ENCODE peak calls at places on chromosome 15, in five cellular contexts. T is ovary; M is CD8-positive, alpha-beta T cell; D is fibroblast of lung; E is CD8-positive, alpha-beta memory T cell. J is an unnamed sample. For H3K4me1 and H3K36me3, the result is how much of the 10 kb centered on the place peaks cover.

GRCh38 chr15:89829616-89830440 is 15.2 kb upstream of the ANPEP start:
- DNase-seq in T (no peak), M (no peak), D (no peak), E (no peak), J (no peak)

GRCh38 chr15:56468271-56468912 is 3.5 kb upstream of the MNS1 start:
- DNase-seq in T (no peak), M (no peak), D (peak), E (peak), J (no peak)

GRCh38 chr15:57220220-57220619 is 156.1 kb upstream of the CGNL1 start:
- DNase-seq in T (no peak), M (no peak), D (peak), E (no peak), J (no peak)

GRCh38 chr15:91940466-91941381 is 87.2 kb downstream of the SLCO3A1 start:
- DNase-seq in T (no peak), M (no peak), D (no peak), E (no peak), J (no peak)

GRCh38 chr15:52252781-52253180 is 42.8 kb downstream of the MYO5C start:
- DNase-seq in T (no peak), M (no peak), D (peak), E (no peak), J (no peak)

GRCh38 chr15:40843885-40844542 is at the start of gene SPINT1:
- DNase-seq in T (no peak), M (no peak), D (no peak), E (peak), J (peak)

GRCh38 chr15:99105516-99106341 is 849 bp downstream of the SYNM start:
- DNase-seq in T (no peak), M (peak), D (peak), E (peak), J (peak)

GRCh38 chr15:89015412-89016097 is 72.7 kb upstream of the ABHD2 start:
- DNase-seq in T (no peak), M (no peak), D (no peak), E (no peak), J (no peak)

GRCh38 chr15:36778516-36778915 is 199.1 kb downstream of the CDIN1 start:
- DNase-seq in T (no peak), M (no peak), D (peak), E (no peak), J (no peak)

GRCh38 chr15:98442379-98442833 is 205.9 kb upstream of the IGF1R start:
- DNase-seq in T (peak), M (peak), D (peak), E (peak), J (peak)

GRCh38 chr15:55407631-55407948 is 569 bp downstream of the CCPG1 start:
- DNase-seq in T (no peak), M (no peak), D (peak), E (no peak), J (no peak)

GRCh38 chr15:53787349-53787748 is 27.9 kb upstream of the WDR72 start:
- DNase-seq in T (no peak), M (no peak), D (no peak), E (no peak), J (no peak)

GRCh38 chr15:74620636-74621545 is 5.3 kb downstream of the CLK3 start:
- DNase-seq in T (no peak), M (peak), D (peak), E (peak), J (peak)

GRCh38 chr15:91853501-91853967 is at the start of gene SLCO3A1:
- DNase-seq in T (peak), M (peak), D (peak), E (peak), J (peak)

GRCh38 chr15:100809151-100809550 is 70.5 kb upstream of the ALDH1A3 start:
- DNase-seq in T (no peak), M (no peak), D (no peak), E (no peak), J (no peak)

GRCh38 chr15:67307156-67307555 is 52.6 kb downstream of the IQCH start:
- DNase-seq in T (no peak), M (no peak), D (peak), E (no peak), J (no peak)

GRCh38 chr15:64137226-64137833 is 14.2 kb upstream of the SNX22 start:
- DNase-seq in T (no peak), M (no peak), D (no peak), E (no peak), J (no peak)

GRCh38 chr15:42100021-42100800 is 5.8 kb upstream of the PLA2G4D start:
- DNase-seq in T (no peak), M (no peak), D (no peak), E (no peak), J (no peak)

GRCh38 chr15:25739687-25740121 is 123.4 kb downstream of the ATP10A start:
- DNase-seq in T (no peak), M (peak), D (peak), E (peak), J (peak)

GRCh38 chr15:70789213-70789612 is 25.9 kb upstream of the UACA start:
- DNase-seq in T (no peak), M (no peak), D (no peak), E (no peak), J (no peak)

GRCh38 chr15:88894819-88895767 is at the start of gene HAPLN3:
- DNase-seq in T (no peak), M (peak), D (peak), E (peak), J (peak)

GRCh38 chr15:55546718-55547117 is 38.7 kb upstream of the DNAAF4 start:
- DNase-seq in T (no peak), M (no peak), D (peak), E (no peak), J (no peak)

GRCh38 chr15:94029495-94029894 is 201.9 kb upstream of the MCTP2 start:
- DNase-seq in T (no peak), M (no peak), D (no peak), E (no peak), J (no peak)

GRCh38 chr15:73024161-73024560 is 28.1 kb upstream of the NEO1 start:
- DNase-seq in T (no peak), M (no peak), D (no peak), E (no peak), J (no peak)

DNA sequence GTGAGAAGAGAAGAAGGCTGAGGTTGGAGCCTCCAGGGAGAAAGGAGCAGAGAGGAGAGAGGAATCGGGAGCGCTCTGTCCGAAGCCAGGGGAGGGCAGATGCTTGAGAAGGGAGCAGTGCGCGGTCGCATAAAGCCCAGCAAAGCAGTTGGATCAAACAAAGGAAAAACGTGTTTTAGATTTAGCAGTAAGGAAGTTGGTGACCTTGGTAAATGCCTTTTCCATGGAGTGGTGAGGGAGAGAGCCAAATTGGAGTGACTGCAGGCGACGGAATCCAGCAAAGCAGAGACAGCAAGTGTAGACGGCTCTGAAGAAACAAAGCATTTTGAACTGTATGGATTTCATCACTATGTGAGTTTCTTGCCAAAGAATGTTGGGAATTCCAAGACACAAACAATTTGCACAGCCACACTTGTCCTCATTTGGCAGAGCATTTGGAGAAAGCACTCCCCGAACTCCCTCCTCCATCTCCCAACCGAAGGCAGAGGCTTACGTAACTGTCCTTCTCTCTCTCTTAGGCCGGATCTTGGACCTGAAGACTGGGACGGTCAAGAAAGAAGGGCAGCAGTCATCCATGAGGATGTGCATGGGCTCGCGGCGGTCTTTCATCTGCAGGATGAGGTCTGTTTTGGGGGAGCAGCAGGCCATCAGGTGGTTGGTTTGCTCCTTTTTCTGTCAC is 103.6 kb downstream of the ARNT2 start:
- DNase-seq in T (peak), M (no peak), D (peak), E (no peak), J (no peak)
- H3K4me3 ChIP-seq in T (no peak), M (no peak), D (no peak), E (no peak), J (no peak)

DNA sequence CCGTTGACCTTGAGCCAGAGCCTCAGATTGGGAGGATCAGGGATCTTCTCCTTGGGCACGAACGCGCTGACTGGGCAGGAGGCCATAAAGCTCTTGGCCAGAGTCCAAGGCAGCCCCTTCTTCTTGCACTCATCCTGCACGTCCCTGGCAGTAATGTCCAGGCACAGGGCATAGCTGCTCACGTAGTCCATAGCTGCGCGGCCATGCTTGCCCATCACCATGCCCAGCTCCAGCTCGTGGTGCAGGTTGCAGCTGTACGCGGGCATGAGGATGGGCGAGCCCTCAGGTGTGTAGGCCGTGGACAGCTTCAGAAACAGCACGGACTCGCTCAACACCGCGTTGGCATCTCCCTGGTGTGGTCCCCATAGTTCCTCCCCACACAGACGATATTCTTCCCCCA is 17.9 kb upstream of the RPLP1 start:
- DNase-seq in T (no peak), M (no peak), D (no peak), E (no peak), J (no peak)
- H3K4me1 ChIP-seq in T (under half), M (under half), D (under half), E (under half), J (under half)

GRCh38 chr15:59873873-59874272 is 130.2 kb upstream of the FOXB1 start:
- DNase-seq in T (no peak), M (no peak), D (no peak), E (no peak), J (no peak)
- H3K36me3 ChIP-seq in T (under half), M (under half), D (under half), E (under half), J (under half)

GRCh38 chr15:39692464-39693327 is 89.9 kb downstream of the FSIP1 start:
- DNase-seq in T (no peak), M (no peak), D (peak), E (no peak), J (no peak)
- H3K4me3 ChIP-seq in T (no peak), M (no peak), D (no peak), E (no peak), J (no peak)

GRCh38 chr15:33279613-33280205 is 31.1 kb upstream of the RYR3 start:
- DNase-seq in T (no peak), M (no peak), D (peak), E (no peak), J (no peak)
- H3K4me1 ChIP-seq in T (under half), M (under half), D (under half), E (under half), J (under half)

DNA sequence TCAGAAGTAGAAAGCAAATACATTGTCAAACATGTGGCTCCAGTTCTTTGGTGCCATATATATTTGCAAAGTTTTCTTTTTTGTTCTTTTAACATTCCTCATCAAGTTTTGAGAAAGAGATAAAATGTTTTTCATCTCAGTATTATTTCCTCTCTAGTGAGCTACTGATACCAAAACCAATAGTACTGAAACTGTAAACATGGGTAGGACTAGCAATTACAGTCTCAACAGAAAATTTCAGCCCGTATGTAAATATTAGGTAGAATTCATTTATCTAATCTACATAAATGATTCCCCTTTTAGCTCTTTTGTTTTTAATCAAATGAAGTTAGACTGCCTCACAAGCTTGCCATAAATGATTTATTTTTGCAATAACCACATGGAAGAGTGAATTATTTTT is 21.4 kb downstream of the SECISBP2L start:
- DNase-seq in T (no peak), M (no peak), D (no peak), E (no peak), J (peak)
- H3K36me3 ChIP-seq in T (under half), M (under half), D (under half), E (under half), J (under half)

J was measured in CD4-positive, CD25-positive, alpha-beta regulatory T cell.